ENCODE peak calls at places on chromosomes 6 and 20, in seven cellular contexts. One of them, this sample, is unnamed.

GRCh38 chr20:32975698-32976674 is 28.2 kb downstream of the SUN5 start:
- DNase-seq in stomach: no peak
- DNase-seq in breast epithelium: peak; percentile 67
- DNase-seq in keratinocyte: no peak
- DNase-seq in HCT116: no peak
- DNase-seq in colonic mucosa: no peak
- DNase-seq in uterus: no peak
- DNase-seq in this sample: no peak

GRCh38 chr6:2213082-2213481 is 32.3 kb downstream of the GMDS start:
- DNase-seq in keratinocyte: no peak
- DNase-seq in HCT116: no peak
- DNase-seq in uterus: no peak
- DNase-seq in colonic mucosa: no peak
- DNase-seq in breast epithelium: no peak
- DNase-seq in stomach: no peak
- DNase-seq in this sample: no peak

GRCh38 chr20:56429496-56429895 is 17.4 kb downstream of the CASS4 start:
- DNase-seq in breast epithelium: no peak
- DNase-seq in stomach: no peak
- DNase-seq in HCT116: no peak
- DNase-seq in colonic mucosa: no peak
- DNase-seq in keratinocyte: peak; percentile 40
- DNase-seq in uterus: no peak
- DNase-seq in this sample: no peak

GRCh38 chr6:106084973-106085686 is 1.0 kb upstream of the PRDM1 start:
- DNase-seq in stomach: no peak
- DNase-seq in colonic mucosa: no peak
- DNase-seq in uterus: no peak
- DNase-seq in keratinocyte: no peak
- DNase-seq in breast epithelium: no peak
- DNase-seq in HCT116: no peak
- DNase-seq in this sample: no peak

GRCh38 chr6:44667226-44667625 is 279.7 kb downstream of the CDC5L start:
- DNase-seq in HCT116: peak; percentile 13
- DNase-seq in stomach: no peak
- DNase-seq in breast epithelium: no peak
- DNase-seq in colonic mucosa: no peak
- DNase-seq in keratinocyte: no peak
- DNase-seq in uterus: no peak
- DNase-seq in this sample: no peak

GRCh38 chr6:151052021-151052646 is 186.6 kb downstream of the MTHFD1L start:
- DNase-seq in keratinocyte: peak; percentile 95
- DNase-seq in breast epithelium: no peak
- DNase-seq in stomach: no peak
- DNase-seq in HCT116: peak; percentile 66
- DNase-seq in uterus: no peak
- DNase-seq in colonic mucosa: peak; percentile 10
- DNase-seq in this sample: no peak

GRCh38 chr6:50845499-50846108 is 26.9 kb downstream of the TFAP2B start:
- DNase-seq in HCT116: no peak
- DNase-seq in colonic mucosa: no peak
- DNase-seq in stomach: no peak
- DNase-seq in uterus: no peak
- DNase-seq in breast epithelium: no peak
- DNase-seq in keratinocyte: no peak
- DNase-seq in this sample: no peak

GRCh38 chr6:161082215-161082614 is 90.6 kb downstream of the MAP3K4 start:
- DNase-seq in colonic mucosa: no peak
- DNase-seq in breast epithelium: no peak
- DNase-seq in keratinocyte: no peak
- DNase-seq in stomach: no peak
- DNase-seq in HCT116: no peak
- DNase-seq in uterus: no peak
- DNase-seq in this sample: no peak

GRCh38 chr20:33832113-33832853 is 21.1 kb downstream of the CHMP4B start:
- DNase-seq in breast epithelium: no peak
- DNase-seq in colonic mucosa: peak; percentile 77
- DNase-seq in keratinocyte: no peak
- DNase-seq in stomach: no peak
- DNase-seq in HCT116: no peak
- DNase-seq in uterus: no peak
- DNase-seq in this sample: peak; percentile 35

GRCh38 chr6:44074383-44075136 is 52.7 kb downstream of the MRPL14 start:
- DNase-seq in colonic mucosa: peak; percentile 69
- DNase-seq in uterus: peak; percentile 81
- DNase-seq in breast epithelium: no peak
- DNase-seq in keratinocyte: no peak
- DNase-seq in HCT116: no peak
- DNase-seq in stomach: peak; percentile 74
- DNase-seq in this sample: peak; percentile 78

GRCh38 chr6:90406142-90406794 is 109.6 kb upstream of the BACH2 start:
- DNase-seq in uterus: no peak
- DNase-seq in colonic mucosa: no peak
- DNase-seq in breast epithelium: no peak
- DNase-seq in stomach: no peak
- DNase-seq in keratinocyte: peak; percentile 38
- DNase-seq in HCT116: peak; percentile 32
- DNase-seq in this sample: no peak

GRCh38 chr20:51487525-51488279 is 54.8 kb downstream of the NFATC2 start:
- DNase-seq in keratinocyte: peak; percentile 66
- DNase-seq in breast epithelium: no peak
- DNase-seq in HCT116: peak; percentile 89
- DNase-seq in colonic mucosa: no peak
- DNase-seq in stomach: no peak
- DNase-seq in uterus: peak; percentile 71
- DNase-seq in this sample: no peak

GRCh38 chr20:10556519-10557083 is 117.2 kb downstream of the JAG1 start:
- DNase-seq in stomach: no peak
- DNase-seq in keratinocyte: no peak
- DNase-seq in uterus: no peak
- DNase-seq in colonic mucosa: no peak
- DNase-seq in breast epithelium: no peak
- DNase-seq in HCT116: no peak
- DNase-seq in this sample: no peak

GRCh38 chr6:164753517-164753916 is 555.9 kb downstream of the C6orf118 start:
- DNase-seq in colonic mucosa: no peak
- DNase-seq in HCT116: peak; percentile 13
- DNase-seq in stomach: no peak
- DNase-seq in breast epithelium: no peak
- DNase-seq in keratinocyte: no peak
- DNase-seq in uterus: no peak
- DNase-seq in this sample: no peak

GRCh38 chr6:88370127-88370710 is 204.1 kb upstream of the CNR1 start:
- DNase-seq in colonic mucosa: no peak
- DNase-seq in stomach: no peak
- DNase-seq in breast epithelium: no peak
- DNase-seq in uterus: no peak
- DNase-seq in HCT116: no peak
- DNase-seq in keratinocyte: no peak
- DNase-seq in this sample: no peak

GRCh38 chr6:25006565-25007001 is 70.8 kb upstream of the RIPOR2 start:
- DNase-seq in uterus: peak; percentile 87
- DNase-seq in stomach: peak; percentile 72
- DNase-seq in keratinocyte: peak; percentile 64
- DNase-seq in HCT116: peak; percentile 7
- DNase-seq in colonic mucosa: peak; percentile 32
- DNase-seq in breast epithelium: no peak
- DNase-seq in this sample: no peak

GRCh38 chr6:170371588-170371987 is 65.0 kb downstream of the FAM120B start:
- DNase-seq in HCT116: no peak
- DNase-seq in stomach: no peak
- DNase-seq in breast epithelium: no peak
- DNase-seq in colonic mucosa: no peak
- DNase-seq in uterus: no peak
- DNase-seq in keratinocyte: no peak
- DNase-seq in this sample: no peak

GRCh38 chr6:156334961-156335360 is 442.2 kb upstream of the ARID1B start:
- DNase-seq in uterus: no peak
- DNase-seq in HCT116: no peak
- DNase-seq in breast epithelium: no peak
- DNase-seq in stomach: no peak
- DNase-seq in keratinocyte: no peak
- DNase-seq in colonic mucosa: no peak
- DNase-seq in this sample: no peak

GRCh38 chr6:3841711-3842565 is 7.2 kb upstream of the FAM50B start:
- DNase-seq in stomach: no peak
- DNase-seq in keratinocyte: peak; percentile 46
- DNase-seq in breast epithelium: peak; percentile 65
- DNase-seq in uterus: no peak
- DNase-seq in colonic mucosa: no peak
- DNase-seq in HCT116: no peak
- DNase-seq in this sample: no peak

GRCh38 chr6:24426729-24427446 is 24.2 kb downstream of the MRS2 start:
- DNase-seq in keratinocyte: no peak
- DNase-seq in uterus: no peak
- DNase-seq in HCT116: no peak
- DNase-seq in colonic mucosa: no peak
- DNase-seq in breast epithelium: no peak
- DNase-seq in stomach: no peak
- DNase-seq in this sample: no peak

GRCh38 chr20:33096921-33097320 is 17.5 kb downstream of the BPIFB4 start:
- DNase-seq in colonic mucosa: no peak
- DNase-seq in keratinocyte: no peak
- DNase-seq in uterus: no peak
- DNase-seq in stomach: no peak
- DNase-seq in breast epithelium: no peak
- DNase-seq in HCT116: no peak
- DNase-seq in this sample: peak; percentile 74

GRCh38 chr6:137728386-137729349 is 138.4 kb upstream of the TNFAIP3 start:
- DNase-seq in breast epithelium: no peak
- DNase-seq in uterus: no peak
- DNase-seq in HCT116: no peak
- DNase-seq in stomach: no peak
- DNase-seq in colonic mucosa: no peak
- DNase-seq in keratinocyte: peak; percentile 73
- DNase-seq in this sample: peak; percentile 50

GRCh38 chr20:45111799-45112471 is 3.0 kb downstream of the WFDC5 start:
- DNase-seq in keratinocyte: no peak
- DNase-seq in breast epithelium: no peak
- DNase-seq in stomach: no peak
- DNase-seq in HCT116: no peak
- DNase-seq in uterus: no peak
- DNase-seq in colonic mucosa: no peak
- DNase-seq in this sample: no peak

GRCh38 chr6:137978252-137978896 is 111.3 kb downstream of the TNFAIP3 start:
- DNase-seq in uterus: no peak
- DNase-seq in stomach: no peak
- DNase-seq in breast epithelium: no peak
- DNase-seq in colonic mucosa: peak; percentile 55
- DNase-seq in HCT116: peak; percentile 48
- DNase-seq in keratinocyte: peak; percentile 91
- DNase-seq in this sample: no peak

GRCh38 chr6:36962874-36963273 is 8.3 kb downstream of the PI16 start:
- DNase-seq in colonic mucosa: peak; percentile 64
- DNase-seq in uterus: no peak
- DNase-seq in stomach: peak; percentile 59
- DNase-seq in keratinocyte: no peak
- DNase-seq in HCT116: no peak
- DNase-seq in breast epithelium: no peak
- DNase-seq in this sample: peak; percentile 80

GRCh38 chr6:148761532-148761951 is 14.7 kb downstream of the UST start:
- DNase-seq in breast epithelium: no peak
- DNase-seq in stomach: no peak
- DNase-seq in colonic mucosa: no peak
- DNase-seq in keratinocyte: no peak
- DNase-seq in uterus: no peak
- DNase-seq in HCT116: no peak
- DNase-seq in this sample: no peak

DNA sequence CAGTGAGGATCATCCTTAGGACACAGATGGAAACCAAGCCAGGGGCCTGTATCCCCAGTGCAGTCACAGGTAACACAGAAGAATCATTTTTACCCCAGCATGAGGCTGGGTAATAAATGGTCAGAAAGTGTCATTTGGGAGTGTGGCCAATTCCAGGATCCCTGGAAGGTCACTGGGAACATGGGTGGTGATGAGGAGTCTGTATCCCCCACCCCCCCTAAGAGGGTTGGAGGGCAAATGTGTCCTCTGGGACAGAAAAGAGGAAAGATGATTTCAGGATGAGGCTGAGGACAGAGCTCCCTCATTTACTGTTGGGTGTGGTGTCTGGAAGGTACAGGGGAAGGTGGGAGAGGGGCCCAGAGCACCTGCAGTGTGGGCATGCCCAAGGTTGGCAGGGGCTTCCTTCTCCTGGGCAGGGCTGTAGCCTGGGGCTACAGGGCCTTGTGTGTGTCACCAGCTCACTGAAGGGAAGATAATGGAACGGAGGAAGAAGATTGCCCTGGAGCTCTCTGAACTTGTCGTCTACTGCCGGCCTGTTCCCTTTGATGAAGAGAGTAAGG is 34.5 kb downstream of the PLCG1 start:
- DNase-seq in colonic mucosa: peak; percentile 12
- DNase-seq in keratinocyte: peak; percentile 50
- DNase-seq in HCT116: no peak
- DNase-seq in stomach: peak; percentile 0
- DNase-seq in breast epithelium: peak; percentile 20
- DNase-seq in uterus: peak; percentile 14
- DNase-seq in this sample: peak; percentile 3
- H3K4me1 ChIP-seq in colonic mucosa: no peaks in the 10 kb centered on the region
- H3K4me1 ChIP-seq in keratinocyte: peaks cover 39% of the 10 kb centered on the region
- H3K4me1 ChIP-seq in HCT116: peaks cover under 1% of the 10 kb centered on the region
- H3K4me1 ChIP-seq in stomach: peaks cover 52% of the 10 kb centered on the region
- H3K4me1 ChIP-seq in breast epithelium: peaks cover 7% of the 10 kb centered on the region
- H3K4me1 ChIP-seq in uterus: no peaks in the 10 kb centered on the region
- H3K4me1 ChIP-seq in this sample: peaks cover 34% of the 10 kb centered on the region

GRCh38 chr6:144912474-144912873 is 627.3 kb downstream of the UTRN start:
- DNase-seq in HCT116: no peak
- DNase-seq in stomach: no peak
- DNase-seq in uterus: no peak
- DNase-seq in breast epithelium: no peak
- DNase-seq in keratinocyte: no peak
- DNase-seq in colonic mucosa: no peak
- DNase-seq in this sample: no peak
- TF ChIP-seq CTCF in HCT116: peak; percentile 14
- TF ChIP-seq CTCF in stomach: no peak
- TF ChIP-seq CTCF in uterus: no peak
- TF ChIP-seq CTCF in breast epithelium: no peak
- TF ChIP-seq CTCF in keratinocyte: no peak
- TF ChIP-seq CTCF in colonic mucosa: no peak
- TF ChIP-seq CTCF in this sample: no peak

DNA sequence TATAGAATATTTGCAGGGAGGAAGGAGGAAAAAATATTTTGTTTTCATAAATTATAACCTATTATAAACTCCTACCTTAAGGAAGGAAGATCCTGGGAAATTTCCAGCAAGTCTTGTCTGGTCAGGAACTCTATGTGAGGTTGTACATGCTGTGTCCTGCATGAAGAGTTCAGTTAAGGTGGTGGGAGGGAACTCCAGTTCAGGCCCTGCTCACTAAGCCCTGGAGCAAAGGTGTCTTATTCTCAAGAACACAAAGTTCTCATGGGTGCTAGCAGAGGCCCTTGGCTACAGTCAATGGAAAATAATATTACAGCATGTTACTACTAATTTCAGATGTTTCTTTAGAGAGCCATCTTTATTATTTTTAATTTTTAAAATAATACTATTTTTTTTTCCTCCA is 3.8 kb upstream of the OGFRL1 start:
- DNase-seq in HCT116: no peak
- DNase-seq in colonic mucosa: no peak
- DNase-seq in uterus: no peak
- DNase-seq in stomach: no peak
- DNase-seq in keratinocyte: peak; percentile 58
- DNase-seq in breast epithelium: no peak
- DNase-seq in this sample: peak; percentile 43
- H3K4me1 ChIP-seq in HCT116: peaks cover 18% of the 10 kb centered on the region
- H3K4me1 ChIP-seq in colonic mucosa: no peaks in the 10 kb centered on the region
- H3K4me1 ChIP-seq in uterus: no peaks in the 10 kb centered on the region
- H3K4me1 ChIP-seq in stomach: peaks cover 21% of the 10 kb centered on the region
- H3K4me1 ChIP-seq in keratinocyte: peaks cover 13% of the 10 kb centered on the region
- H3K4me1 ChIP-seq in breast epithelium: peaks cover 16% of the 10 kb centered on the region
- H3K4me1 ChIP-seq in this sample: peaks cover 7% of the 10 kb centered on the region

GRCh38 chr20:50344232-50345071 is 153.8 kb downstream of the CEBPB start:
- DNase-seq in breast epithelium: no peak
- DNase-seq in HCT116: no peak
- DNase-seq in stomach: no peak
- DNase-seq in keratinocyte: no peak
- DNase-seq in colonic mucosa: no peak
- DNase-seq in uterus: peak; percentile 16
- DNase-seq in this sample: no peak
- TF ChIP-seq CTCF in breast epithelium: no peak
- TF ChIP-seq CTCF in HCT116: peak; percentile 50
- TF ChIP-seq CTCF in stomach: no peak
- TF ChIP-seq CTCF in keratinocyte: peak; percentile 28
- TF ChIP-seq CTCF in colonic mucosa: no peak
- TF ChIP-seq CTCF in uterus: no peak
- TF ChIP-seq CTCF in this sample: no peak

This sample was measured in testis.